ENCODE peak calls at places on chromosome 1, in five cellular contexts. One of them, this sample, is unnamed.

GRCh38 chr1:204177133-204177532 is 11.0 kb upstream of the REN start:
- DNase-seq in mesendoderm: no peak
- DNase-seq in H1: no peak
- DNase-seq in mesenchymal stem cell: no peak
- DNase-seq in IMR-90: peak
- DNase-seq in this sample: no peak

GRCh38 chr1:52127181-52128175 is 14.4 kb upstream of the ZFYVE9 start:
- DNase-seq in IMR-90: peak
- DNase-seq in H1: no peak
- DNase-seq in mesenchymal stem cell: peak
- DNase-seq in mesendoderm: peak
- DNase-seq in this sample: no peak

GRCh38 chr1:205286335-205286950 is 35.1 kb downstream of the NUAK2 start:
- DNase-seq in IMR-90: peak
- DNase-seq in H1: no peak
- DNase-seq in mesendoderm: no peak
- DNase-seq in mesenchymal stem cell: peak
- DNase-seq in this sample: no peak

GRCh38 chr1:110286564-110286963 is 52.6 kb upstream of the RBM15 start:
- DNase-seq in H1: no peak
- DNase-seq in IMR-90: no peak
- DNase-seq in mesenchymal stem cell: no peak
- DNase-seq in mesendoderm: no peak
- DNase-seq in this sample: no peak

GRCh38 chr1:223129229-223129851 is 13.7 kb downstream of the TLR5 start:
- DNase-seq in IMR-90: peak
- DNase-seq in H1: no peak
- DNase-seq in mesenchymal stem cell: peak
- DNase-seq in mesendoderm: peak
- DNase-seq in this sample: no peak

GRCh38 chr1:194568610-194569009 is 1382.2 kb upstream of the B3GALT2 start:
- DNase-seq in IMR-90: peak
- DNase-seq in H1: no peak
- DNase-seq in mesendoderm: peak
- DNase-seq in mesenchymal stem cell: no peak
- DNase-seq in this sample: no peak

GRCh38 chr1:202815120-202815519 is 4.4 kb downstream of the PCAT6 start:
- DNase-seq in mesendoderm: no peak
- DNase-seq in H1: no peak
- DNase-seq in mesenchymal stem cell: no peak
- DNase-seq in IMR-90: no peak
- DNase-seq in this sample: no peak

GRCh38 chr1:2054560-2054959 is 4.3 kb downstream of the PRKCZ start:
- DNase-seq in IMR-90: no peak
- DNase-seq in H1: no peak
- DNase-seq in mesendoderm: no peak
- DNase-seq in mesenchymal stem cell: no peak
- DNase-seq in this sample: no peak

GRCh38 chr1:46175243-46175642 is 356 bp downstream of the TSPAN1 start:
- DNase-seq in mesendoderm: peak
- DNase-seq in IMR-90: no peak
- DNase-seq in H1: no peak
- DNase-seq in mesenchymal stem cell: no peak
- DNase-seq in this sample: no peak

GRCh38 chr1:212167098-212167497 is 118.1 kb upstream of the PPP2R5A start:
- DNase-seq in mesendoderm: no peak
- DNase-seq in H1: no peak
- DNase-seq in mesenchymal stem cell: peak
- DNase-seq in IMR-90: peak
- DNase-seq in this sample: no peak

GRCh38 chr1:6694126-6694713 is 7.4 kb downstream of the DNAJC11 start:
- DNase-seq in IMR-90: no peak
- DNase-seq in mesenchymal stem cell: no peak
- DNase-seq in mesendoderm: peak
- DNase-seq in H1: peak
- DNase-seq in this sample: no peak

GRCh38 chr1:156253634-156254033 is 5.8 kb upstream of the PAQR6 start:
- DNase-seq in IMR-90: no peak
- DNase-seq in H1: no peak
- DNase-seq in mesenchymal stem cell: no peak
- DNase-seq in mesendoderm: no peak
- DNase-seq in this sample: no peak

GRCh38 chr1:90370696-90371095 is 346.4 kb downstream of the BARHL2 start:
- DNase-seq in H1: no peak
- DNase-seq in IMR-90: no peak
- DNase-seq in mesendoderm: no peak
- DNase-seq in mesenchymal stem cell: no peak
- DNase-seq in this sample: no peak

GRCh38 chr1:209162651-209163050 is 420.9 kb upstream of the CAMK1G start:
- DNase-seq in mesenchymal stem cell: no peak
- DNase-seq in H1: no peak
- DNase-seq in IMR-90: no peak
- DNase-seq in mesendoderm: no peak
- DNase-seq in this sample: no peak

GRCh38 chr1:22204989-22205913 is 62.4 kb upstream of the WNT4 start:
- DNase-seq in mesenchymal stem cell: no peak
- DNase-seq in IMR-90: no peak
- DNase-seq in mesendoderm: no peak
- DNase-seq in H1: no peak
- DNase-seq in this sample: no peak

GRCh38 chr1:8740034-8740449 is 77.4 kb downstream of the RERE start:
- DNase-seq in mesendoderm: no peak
- DNase-seq in mesenchymal stem cell: peak
- DNase-seq in IMR-90: peak
- DNase-seq in H1: no peak
- DNase-seq in this sample: no peak

GRCh38 chr1:31944205-31945089 is 6.3 kb upstream of the PTP4A2 start:
- DNase-seq in IMR-90: peak
- DNase-seq in H1: peak
- DNase-seq in mesendoderm: peak
- DNase-seq in mesenchymal stem cell: peak
- DNase-seq in this sample: peak

GRCh38 chr1:2127181-2128145 is 67.1 kb downstream of the FAAP20 start:
- DNase-seq in H1: no peak
- DNase-seq in mesenchymal stem cell: no peak
- DNase-seq in IMR-90: no peak
- DNase-seq in mesendoderm: no peak
- DNase-seq in this sample: no peak

GRCh38 chr1:168390261-168390660 is 109.6 kb downstream of the TBX19 start:
- DNase-seq in H1: no peak
- DNase-seq in mesendoderm: no peak
- DNase-seq in IMR-90: no peak
- DNase-seq in mesenchymal stem cell: no peak
- DNase-seq in this sample: no peak

GRCh38 chr1:89692601-89693503 is 59.9 kb downstream of the LRRC8C start:
- DNase-seq in IMR-90: peak
- DNase-seq in mesenchymal stem cell: peak
- DNase-seq in H1: no peak
- DNase-seq in mesendoderm: no peak
- DNase-seq in this sample: no peak

GRCh38 chr1:206466840-206467649 is 3.2 kb upstream of the IKBKE start:
- DNase-seq in mesendoderm: no peak
- DNase-seq in H1: no peak
- DNase-seq in IMR-90: no peak
- DNase-seq in mesenchymal stem cell: no peak
- DNase-seq in this sample: no peak

GRCh38 chr1:24416666-24417391 is 1.2 kb downstream of the NIPAL3 start:
- DNase-seq in mesenchymal stem cell: peak
- DNase-seq in mesendoderm: peak
- DNase-seq in IMR-90: peak
- DNase-seq in H1: no peak
- DNase-seq in this sample: no peak

GRCh38 chr1:225941220-225941948 is at the start of gene LEFTY2:
- DNase-seq in mesendoderm: no peak
- DNase-seq in H1: no peak
- DNase-seq in mesenchymal stem cell: no peak
- DNase-seq in IMR-90: no peak
- DNase-seq in this sample: no peak

GRCh38 chr1:211579434-211580302 is 707 bp upstream of the SLC30A1 start:
- DNase-seq in mesendoderm: peak
- DNase-seq in H1: peak
- DNase-seq in mesenchymal stem cell: peak
- DNase-seq in IMR-90: peak
- DNase-seq in this sample: no peak

GRCh38 chr1:34266127-34266951 is 89.6 kb downstream of the C1orf94 start:
- DNase-seq in IMR-90: no peak
- DNase-seq in mesendoderm: peak
- DNase-seq in H1: no peak
- DNase-seq in mesenchymal stem cell: no peak
- DNase-seq in this sample: no peak

GRCh38 chr1:33972676-33973395 is 109.0 kb downstream of the HMGB4 start:
- DNase-seq in H1: no peak
- DNase-seq in mesenchymal stem cell: no peak
- DNase-seq in IMR-90: peak
- DNase-seq in mesendoderm: no peak
- DNase-seq in this sample: no peak

GRCh38 chr1:96533820-96534219 is 187.8 kb upstream of the PTBP2 start:
- DNase-seq in mesendoderm: no peak
- DNase-seq in H1: no peak
- DNase-seq in mesenchymal stem cell: no peak
- DNase-seq in IMR-90: no peak
- DNase-seq in this sample: no peak

DNA sequence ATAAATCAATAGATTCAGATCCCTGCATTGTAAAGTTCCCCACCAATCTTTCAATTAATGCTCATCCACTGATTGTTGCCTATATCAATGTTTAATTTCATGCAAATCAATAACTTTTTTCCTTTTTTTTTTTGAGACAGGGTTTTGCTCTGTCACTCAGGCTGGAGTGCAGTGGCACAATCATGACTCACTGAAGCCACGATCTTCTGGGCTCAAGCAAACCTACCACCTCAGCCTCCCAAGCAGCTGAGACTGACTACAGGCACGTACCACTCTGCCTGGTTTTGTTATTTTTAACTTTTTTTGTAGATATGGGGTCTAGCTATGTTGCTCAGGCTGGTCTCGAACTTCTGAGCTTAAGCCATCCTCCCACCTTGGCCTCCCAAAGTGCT is 25.7 kb downstream of the DIO1 start:
- DNase-seq in mesendoderm: no peak
- DNase-seq in IMR-90: peak
- DNase-seq in mesenchymal stem cell: peak
- DNase-seq in H1: no peak
- DNase-seq in this sample: no peak
- H3K4me3 ChIP-seq in mesendoderm: no peak
- H3K4me3 ChIP-seq in IMR-90: no peak
- H3K4me3 ChIP-seq in mesenchymal stem cell: no peak
- H3K4me3 ChIP-seq in H1: no peak
- H3K4me3 ChIP-seq in this sample: no peak

DNA sequence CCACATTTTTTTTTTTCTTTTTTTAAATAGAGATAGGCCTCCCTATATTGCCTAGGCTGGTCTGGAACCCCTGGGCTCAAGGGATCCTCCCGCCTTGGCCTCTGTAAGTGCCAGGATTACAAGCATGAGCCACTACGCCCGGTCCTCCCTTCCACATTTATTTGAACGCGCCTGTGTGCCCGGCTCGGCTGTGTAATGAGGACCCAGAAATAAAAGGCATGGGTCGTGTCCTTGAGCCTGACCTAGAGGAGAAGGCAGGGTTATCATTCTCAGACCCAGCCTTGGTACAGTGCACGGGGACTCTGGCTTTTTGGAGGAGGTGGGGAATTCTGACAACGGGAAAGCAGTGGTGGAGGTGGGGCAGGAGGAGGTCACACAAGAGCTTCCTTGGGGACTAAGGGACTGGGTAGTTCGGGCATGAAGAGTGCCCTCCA is 841 bp downstream of the CENPF start:
- DNase-seq in mesenchymal stem cell: peak
- DNase-seq in IMR-90: no peak
- DNase-seq in mesendoderm: peak
- DNase-seq in H1: no peak
- DNase-seq in this sample: no peak
- H2BK5ac ChIP-seq in mesenchymal stem cell: no peak
- H2BK5ac ChIP-seq in IMR-90: no peak
- H2BK5ac ChIP-seq in mesendoderm: no peak
- H2BK5ac ChIP-seq in H1: peak
- H2BK5ac ChIP-seq in this sample: peak

GRCh38 chr1:155135416-155136197 is at the start of gene SLC50A1:
- DNase-seq in IMR-90: peak
- DNase-seq in H1: peak
- DNase-seq in mesenchymal stem cell: peak
- DNase-seq in mesendoderm: peak
- DNase-seq in this sample: peak

GRCh38 chr1:155136728-155137127 is 1.1 kb downstream of the SLC50A1 start:
- DNase-seq in mesenchymal stem cell: no peak
- DNase-seq in IMR-90: no peak
- DNase-seq in H1: no peak
- DNase-seq in mesendoderm: no peak
- DNase-seq in this sample: no peak

GRCh38 chr1:155133799-155134281 is 1.8 kb upstream of the SLC50A1 start:
- DNase-seq in mesenchymal stem cell: no peak
- DNase-seq in H1: no peak
- DNase-seq in mesendoderm: no peak
- DNase-seq in IMR-90: no peak
- DNase-seq in this sample: no peak

GRCh38 chr1:155134322-155134721 is 1.3 kb upstream of the SLC50A1 start:
- DNase-seq in H1: no peak
- DNase-seq in mesenchymal stem cell: no peak
- DNase-seq in mesendoderm: no peak
- DNase-seq in IMR-90: no peak
- DNase-seq in this sample: no peak

GRCh38 chr1:155134858-155135415 is 715 bp upstream of the SLC50A1 start:
- DNase-seq in IMR-90: peak
- DNase-seq in H1: no peak
- DNase-seq in mesendoderm: peak
- DNase-seq in mesenchymal stem cell: peak
- DNase-seq in this sample: peak
- H3K4me3 ChIP-seq in IMR-90: peak
- H3K4me3 ChIP-seq in H1: peak
- H3K4me3 ChIP-seq in mesendoderm: peak
- H3K4me3 ChIP-seq in mesenchymal stem cell: peak
- H3K4me3 ChIP-seq in this sample: peak

DNA sequence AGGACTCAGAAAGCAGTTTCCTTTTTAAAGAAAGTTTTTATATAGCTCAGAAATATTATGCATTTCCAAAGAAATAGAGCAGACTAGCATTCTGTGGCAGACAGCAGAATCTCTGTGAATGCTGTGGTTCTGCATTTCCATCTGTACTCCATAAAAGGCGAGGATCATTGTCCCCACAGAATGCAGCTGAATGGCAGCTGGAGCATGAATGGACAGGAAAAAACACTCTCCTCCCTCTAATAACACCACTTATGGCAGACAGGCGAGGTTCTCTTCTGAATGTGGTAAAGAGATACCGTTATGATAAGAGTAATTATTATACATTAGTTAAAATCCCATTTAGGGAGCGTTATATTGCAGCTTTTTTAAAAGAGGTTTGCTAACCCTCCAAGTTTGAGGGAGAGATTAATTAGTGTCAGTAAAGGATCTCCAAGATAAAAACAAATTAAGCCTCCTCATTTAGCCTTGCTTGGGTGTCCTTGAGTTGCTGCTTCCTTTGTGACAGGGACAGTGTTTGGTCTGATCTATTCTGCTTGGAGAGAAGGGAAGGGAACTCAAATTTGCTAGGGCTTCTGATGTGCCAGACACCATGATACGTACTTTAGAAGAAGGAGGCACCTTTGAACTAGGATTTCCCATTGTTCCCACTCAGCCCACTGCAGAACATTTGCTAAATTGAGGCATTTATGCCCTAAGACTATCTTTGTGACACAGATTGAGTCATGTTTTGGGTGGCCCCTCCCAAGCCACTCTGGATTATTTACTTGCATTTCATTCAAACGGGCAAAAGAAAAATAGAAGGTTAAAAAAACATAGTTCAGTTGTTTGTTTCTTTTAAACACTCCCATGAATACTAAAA is 81.6 kb upstream of the WLS start:
- DNase-seq in IMR-90: no peak
- DNase-seq in mesenchymal stem cell: no peak
- DNase-seq in mesendoderm: peak
- DNase-seq in H1: no peak
- DNase-seq in this sample: no peak
- H2BK5ac ChIP-seq in IMR-90: no peak
- H2BK5ac ChIP-seq in mesenchymal stem cell: no peak
- H2BK5ac ChIP-seq in mesendoderm: no peak
- H2BK5ac ChIP-seq in H1: no peak
- H2BK5ac ChIP-seq in this sample: no peak

This sample was measured in neuronal stem cell.